ENCODE peak calls at places on chromosomes 6 and 20, in four cellular contexts. Y, W, F and E are unnamed samples.

GRCh38 chr20:46826343-46826984 is 68.2 kb upstream of the EYA2 start:
- DNase-seq in Y (peak; percentile 32), W (no peak), F (no peak), E (no peak)

GRCh38 chr6:63844287-63844686 is 208.7 kb downstream of the PHF3 start:
- DNase-seq in Y (no peak), W (no peak), F (no peak), E (no peak)

GRCh38 chr6:113122060-113122459 is 735.1 kb upstream of the MARCKS start:
- DNase-seq in Y (peak; percentile 83), W (peak; percentile 73), F (no peak), E (no peak)

GRCh38 chr6:69791065-69791471 is 5.7 kb downstream of the LMBRD1 start:
- DNase-seq in Y (no peak), W (no peak), F (no peak), E (no peak)

GRCh38 chr6:84652356-84653026 is 111.9 kb downstream of the TBX18 start:
- DNase-seq in Y (peak; percentile 27), W (no peak), F (no peak), E (no peak)

GRCh38 chr6:57173056-57173885 is 1.1 kb downstream of the BAG2 start:
- DNase-seq in Y (no peak), W (no peak), F (no peak), E (no peak)

GRCh38 chr6:3372912-3373554 is 83.8 kb downstream of the SLC22A23 start:
- DNase-seq in Y (peak; percentile 42), W (no peak), F (no peak), E (no peak)

GRCh38 chr20:43724383-43724782 is 2.4 kb downstream of the GTSF1L start:
- DNase-seq in Y (no peak), W (no peak), F (no peak), E (no peak)

GRCh38 chr6:16320533-16321340 is 82.3 kb downstream of the GMPR start:
- DNase-seq in Y (no peak), W (no peak), F (no peak), E (no peak)

GRCh38 chr6:130215526-130215925 is 7.2 kb downstream of the SAMD3 start:
- DNase-seq in Y (no peak), W (no peak), F (no peak), E (no peak)

GRCh38 chr20:57498425-57499400 is 26.2 kb downstream of the CTCFL start:
- DNase-seq in Y (peak; percentile 40), W (peak; percentile 19), F (no peak), E (no peak)

GRCh38 chr6:134911532-134911931 is 38.4 kb downstream of the ALDH8A1 start:
- DNase-seq in Y (no peak), W (no peak), F (no peak), E (no peak)

GRCh38 chr20:21548390-21549035 is 34.6 kb upstream of the NKX2-2 start:
- DNase-seq in Y (no peak), W (no peak), F (no peak), E (no peak)

GRCh38 chr6:159727717-159728440 is 573 bp downstream of the WTAP start:
- DNase-seq in Y (no peak), W (no peak), F (no peak), E (no peak)

GRCh38 chr20:53515749-53516148 is 77.9 kb downstream of the ZNF217 start:
- DNase-seq in Y (no peak), W (no peak), F (no peak), E (no peak)

GRCh38 chr6:157668034-157668401 is 155.0 kb upstream of the SNX9 start:
- DNase-seq in Y (no peak), W (no peak), F (no peak), E (no peak)

GRCh38 chr6:31958741-31959739 is at the start of the genes NELFE and SKIC2:
- DNase-seq in Y (peak; percentile 96), W (peak; percentile 95), F (peak; percentile 97), E (peak; percentile 84)

GRCh38 chr20:47568019-47568418 is 66.3 kb downstream of the NCOA3 start:
- DNase-seq in Y (peak; percentile 62), W (no peak), F (no peak), E (no peak)

GRCh38 chr20:10982692-10983091 is 308.9 kb upstream of the JAG1 start:
- DNase-seq in Y (peak; percentile 63), W (no peak), F (no peak), E (no peak)

GRCh38 chr6:42693725-42694323 is 28.6 kb downstream of the PRPH2 start:
- DNase-seq in Y (no peak), W (no peak), F (no peak), E (no peak)

GRCh38 chr6:5782783-5783567 is 223.8 kb downstream of the NRN1 start:
- DNase-seq in Y (no peak), W (no peak), F (no peak), E (no peak)

GRCh38 chr6:90284236-90284744 is 12.4 kb downstream of the BACH2 start:
- DNase-seq in Y (peak; percentile 68), W (peak; percentile 86), F (no peak), E (no peak)

GRCh38 chr6:116963972-116964371 is 86.9 kb downstream of the RFX6 start:
- DNase-seq in Y (no peak), W (no peak), F (no peak), E (no peak)

GRCh38 chr20:59775221-59776055 is 158.0 kb downstream of the SYCP2 start:
- DNase-seq in Y (no peak), W (no peak), F (peak; percentile 14), E (no peak)

GRCh38 chr20:45405566-45406259 is 2.4 kb upstream of the DBNDD2 start:
- DNase-seq in Y (no peak), W (no peak), F (peak; percentile 66), E (no peak)

GRCh38 chr6:35046098-35046497 is 95.0 kb downstream of the TCP11 start:
- DNase-seq in Y (no peak), W (no peak), F (no peak), E (no peak)
- H3K4me1 ChIP-seq in Y (no peaks in the 10 kb centered on the region), W (no peaks in the 10 kb centered on the region), F (peaks cover 61% of the 10 kb centered on the region), E (peaks cover 100% of the 10 kb centered on the region)

GRCh38 chr6:112043032-112044007 is 10.6 kb upstream of the CCN6 start:
- DNase-seq in Y (peak; percentile 86), W (peak; percentile 82), F (peak; percentile 98), E (peak; percentile 45)
- TF ChIP-seq POLR2A in Y (peak; percentile 19), W (peak; percentile 23), F (peak; percentile 30), E (peak; percentile 40)

GRCh38 chr6:11200356-11200755 is 32.1 kb downstream of the NEDD9 start:
- DNase-seq in Y (no peak), W (no peak), F (no peak), E (no peak)

GRCh38 chr6:11202513-11203305 is 29.8 kb downstream of the NEDD9 start:
- DNase-seq in Y (no peak), W (no peak), F (no peak), E (no peak)

GRCh38 chr6:11203306-11204009 is 29.0 kb downstream of the NEDD9 start:
- DNase-seq in Y (no peak), W (no peak), F (no peak), E (no peak)

GRCh38 chr6:11201015-11201414 is 31.5 kb downstream of the NEDD9 start:
- DNase-seq in Y (no peak), W (no peak), F (no peak), E (no peak)

DNA sequence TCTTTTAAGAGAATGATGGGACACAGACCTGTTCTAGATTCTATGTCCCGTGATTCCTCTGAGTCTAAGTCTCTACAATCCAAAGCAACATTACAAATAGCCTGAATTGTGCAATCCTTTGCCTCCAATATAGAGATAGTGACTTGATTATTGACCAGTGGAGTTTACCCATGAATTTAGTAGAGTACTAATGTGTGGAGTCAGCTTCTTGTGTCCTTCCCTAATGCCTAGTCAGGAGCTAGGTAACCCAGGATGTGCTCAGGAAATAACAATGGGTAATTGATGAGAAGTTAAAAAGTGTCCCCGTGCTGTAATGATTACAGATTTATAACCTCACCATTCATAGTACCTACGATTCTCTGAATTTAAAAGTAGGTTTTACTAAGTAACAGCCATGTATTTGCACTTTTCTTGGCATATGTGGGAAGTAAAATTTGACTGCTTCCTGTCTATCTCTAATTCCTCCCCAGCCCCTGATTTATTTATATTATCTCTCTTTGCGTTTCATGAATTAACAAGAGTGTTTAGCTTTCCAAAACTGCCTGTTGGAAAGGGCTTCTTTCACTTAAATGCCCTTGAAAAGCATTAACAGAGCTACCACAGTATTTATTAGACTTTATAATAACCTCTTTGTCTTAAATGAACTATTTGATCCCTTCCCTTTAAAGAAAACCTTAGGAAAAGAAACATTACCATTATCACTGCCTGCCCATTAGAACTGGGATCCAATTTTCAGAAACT is 30.5 kb downstream of the NEDD9 start:
- DNase-seq in Y (no peak), W (no peak), F (no peak), E (no peak)
- H3K4me1 ChIP-seq in Y (peaks cover 100% of the 10 kb centered on the region), W (peaks cover 2% of the 10 kb centered on the region), F (peaks cover 21% of the 10 kb centered on the region), E (peaks cover 5% of the 10 kb centered on the region)

GRCh38 chr20:50415516-50416268 is 94.5 kb upstream of the PTPN1 start:
- DNase-seq in Y (peak; percentile 87), W (peak; percentile 50), F (peak; percentile 59), E (peak; percentile 41)
- TF ChIP-seq POLR2A in Y (no peak), W (no peak), F (no peak), E (peak; percentile 59)

GRCh38 chr6:106106276-106107042 is 20.3 kb downstream of the PRDM1 start:
- DNase-seq in Y (no peak), W (no peak), F (no peak), E (no peak)
- H3K4me1 ChIP-seq in Y (peaks cover 11% of the 10 kb centered on the region), W (peaks cover 14% of the 10 kb centered on the region), F (no peaks in the 10 kb centered on the region), E (peaks cover 40% of the 10 kb centered on the region)

GRCh38 chr6:167491403-167492095 is 166.7 kb downstream of the TTLL2 start:
- DNase-seq in Y (no peak), W (no peak), F (no peak), E (no peak)
- TF ChIP-seq POLR2A in Y (no peak), W (no peak), F (no peak), E (no peak)

GRCh38 chr20:32484221-32485125 is 100.7 kb downstream of the NOL4L start:
- DNase-seq in Y (peak; percentile 52), W (no peak), F (peak; percentile 68), E (no peak)
- H3K4me1 ChIP-seq in Y (peaks cover 28% of the 10 kb centered on the region), W (peaks cover 31% of the 10 kb centered on the region), F (peaks cover 11% of the 10 kb centered on the region), E (peaks cover 59% of the 10 kb centered on the region)